ENCODE peak calls at places on chromosomes 2 and 18, in seven cellular contexts. X is HepG2, J is GM12891, M is H1, N is K562, W is SK-N-SH, Z is GM12878. P is an unnamed sample.

GRCh38 chr18:23719634-23720201 is 30.5 kb downstream of the LAMA3 start:
- DNase-seq in X (peak), J (no peak), M (no peak), N (peak), W (no peak), Z (no peak), P (no peak)

GRCh38 chr18:58527116-58528010 is 101.5 kb downstream of the ALPK2 start:
- DNase-seq in X (peak), J (no peak), M (no peak), N (no peak), W (no peak), Z (no peak), P (no peak)

GRCh38 chr18:52536039-52536438 is 196.0 kb downstream of the DCC start:
- DNase-seq in X (no peak), J (no peak), M (no peak), N (no peak), W (no peak), Z (no peak), P (no peak)

GRCh38 chr2:120346034-120346666 is at the start of gene INHBB:
- DNase-seq in X (no peak), J (no peak), M (no peak), N (no peak), W (peak), Z (no peak), P (no peak)

GRCh38 chr18:4510709-4511108 is 55.6 kb upstream of the DLGAP1 start:
- DNase-seq in X (no peak), J (no peak), M (no peak), N (no peak), W (peak), Z (no peak), P (no peak)

GRCh38 chr2:231115651-231116050 is 9.2 kb downstream of the HTR2B start:
- DNase-seq in X (no peak), J (no peak), M (no peak), N (no peak), W (no peak), Z (no peak), P (no peak)

GRCh38 chr2:37648316-37649011 is 23.0 kb downstream of the CDC42EP3 start:
- DNase-seq in X (no peak), J (no peak), M (no peak), N (no peak), W (no peak), Z (no peak), P (no peak)

GRCh38 chr2:112311932-112312331 is 36.5 kb downstream of the ZC3H6 start:
- DNase-seq in X (no peak), J (no peak), M (no peak), N (no peak), W (no peak), Z (no peak), P (no peak)

GRCh38 chr18:47296462-47296861 is 45.0 kb upstream of the SKOR2 start:
- DNase-seq in X (no peak), J (no peak), M (peak), N (no peak), W (no peak), Z (no peak), P (no peak)

GRCh38 chr18:55665506-55665905 is 77.5 kb upstream of the TCF4 start:
- DNase-seq in X (no peak), J (no peak), M (no peak), N (no peak), W (no peak), Z (no peak), P (no peak)

GRCh38 chr2:238854246-238854645 is 6.4 kb downstream of the TWIST2 start:
- DNase-seq in X (no peak), J (no peak), M (no peak), N (no peak), W (no peak), Z (no peak), P (no peak)

GRCh38 chr2:73037947-73038585 is 33.4 kb downstream of the SFXN5 start:
- DNase-seq in X (no peak), J (no peak), M (no peak), N (no peak), W (no peak), Z (no peak), P (no peak)

GRCh38 chr18:63505566-63506335 is 29.0 kb downstream of the SERPINB5 start:
- DNase-seq in X (peak), J (no peak), M (peak), N (peak), W (peak), Z (no peak), P (no peak)

GRCh38 chr2:189763908-189764661 is 1.5 kb upstream of the OSGEPL1 start:
- DNase-seq in X (peak), J (no peak), M (no peak), N (no peak), W (no peak), Z (no peak), P (no peak)

GRCh38 chr18:54946149-54946581 is 13.1 kb downstream of the CCDC68 start:
- DNase-seq in X (peak), J (no peak), M (no peak), N (peak), W (no peak), Z (peak), P (no peak)

GRCh38 chr2:2647156-2647555 is 316.1 kb upstream of the MYT1L start:
- DNase-seq in X (no peak), J (no peak), M (no peak), N (no peak), W (peak), Z (no peak), P (no peak)

GRCh38 chr2:128271891-128272585 is 46.6 kb downstream of the HS6ST1 start:
- DNase-seq in X (no peak), J (no peak), M (no peak), N (no peak), W (no peak), Z (no peak), P (no peak)

GRCh38 chr2:190407662-190408537 is at the start of gene MFSD6:
- DNase-seq in X (no peak), J (peak), M (peak), N (peak), W (peak), Z (no peak), P (peak)

GRCh38 chr2:106991866-106992265 is 105.9 kb upstream of the ST6GAL2 start:
- DNase-seq in X (no peak), J (no peak), M (no peak), N (no peak), W (no peak), Z (no peak), P (no peak)

GRCh38 chr2:10654069-10654468 is 35.7 kb downstream of the NOL10 start:
- DNase-seq in X (no peak), J (no peak), M (no peak), N (no peak), W (no peak), Z (no peak), P (no peak)

GRCh38 chr18:50266248-50266704 is at the start of gene CFAP53:
- DNase-seq in X (peak), J (peak), M (peak), N (no peak), W (peak), Z (peak), P (peak)

GRCh38 chr2:63861220-63861822 is 19.6 kb downstream of the UGP2 start:
- DNase-seq in X (peak), J (no peak), M (no peak), N (peak), W (peak), Z (no peak), P (no peak)

GRCh38 chr18:8186413-8186812 is 422.8 kb upstream of the RAB12 start:
- DNase-seq in X (no peak), J (no peak), M (no peak), N (no peak), W (no peak), Z (no peak), P (no peak)

GRCh38 chr2:1841903-1842791 is 97.8 kb upstream of the PXDN start:
- DNase-seq in X (no peak), J (no peak), M (no peak), N (no peak), W (no peak), Z (no peak), P (no peak)

GRCh38 chr2:142591408-142591807 is 286.1 kb upstream of the KYNU start:
- DNase-seq in X (no peak), J (no peak), M (no peak), N (no peak), W (no peak), Z (no peak), P (no peak)

GRCh38 chr2:36371963-36372391 is 16.4 kb downstream of the CRIM1 start:
- DNase-seq in X (peak), J (no peak), M (no peak), N (no peak), W (no peak), Z (no peak), P (no peak)

GRCh38 chr2:63590621-63591408 is 2.1 kb downstream of the MDH1 start:
- DNase-seq in X (peak), J (no peak), M (no peak), N (peak), W (no peak), Z (peak), P (no peak)

GRCh38 chr18:52422985-52423601 is 83.1 kb downstream of the DCC start:
- DNase-seq in X (no peak), J (no peak), M (no peak), N (no peak), W (no peak), Z (no peak), P (no peak)

GRCh38 chr2:151569167-151569566 is 159.5 kb downstream of the RIF1 start:
- DNase-seq in X (no peak), J (no peak), M (no peak), N (peak), W (no peak), Z (no peak), P (no peak)

GRCh38 chr2:220811952-220812570 is 760.0 kb downstream of the EPHA4 start:
- DNase-seq in X (no peak), J (no peak), M (no peak), N (no peak), W (no peak), Z (no peak), P (no peak)

GRCh38 chr2:160974803-160975202 is 185.4 kb upstream of the TANK start:
- DNase-seq in X (no peak), J (no peak), M (no peak), N (no peak), W (no peak), Z (no peak), P (no peak)

GRCh38 chr2:233437439-233437955 is 83.2 kb downstream of the DGKD start:
- DNase-seq in X (no peak), J (no peak), M (no peak), N (no peak), W (no peak), Z (no peak), P (no peak)

GRCh38 chr2:75007819-75008218 is 49.4 kb downstream of the POLE4 start:
- DNase-seq in X (no peak), J (no peak), M (no peak), N (no peak), W (no peak), Z (no peak), P (no peak)

GRCh38 chr2:165055081-165055879 is 100.0 kb upstream of the SLC38A11 start:
- DNase-seq in X (no peak), J (no peak), M (no peak), N (no peak), W (peak), Z (no peak), P (no peak)

GRCh38 chr2:239362497-239362896 is 38.3 kb downstream of the HDAC4 start:
- DNase-seq in X (no peak), J (no peak), M (no peak), N (no peak), W (no peak), Z (no peak), P (no peak)

GRCh38 chr2:106703161-106703560 is 182.8 kb downstream of the ST6GAL2 start:
- DNase-seq in X (no peak), J (no peak), M (no peak), N (no peak), W (no peak), Z (no peak), P (no peak)

GRCh38 chr2:178142274-178143065 is 30.2 kb downstream of the RBM45 start:
- DNase-seq in X (no peak), J (no peak), M (no peak), N (no peak), W (no peak), Z (no peak), P (no peak)

DNA sequence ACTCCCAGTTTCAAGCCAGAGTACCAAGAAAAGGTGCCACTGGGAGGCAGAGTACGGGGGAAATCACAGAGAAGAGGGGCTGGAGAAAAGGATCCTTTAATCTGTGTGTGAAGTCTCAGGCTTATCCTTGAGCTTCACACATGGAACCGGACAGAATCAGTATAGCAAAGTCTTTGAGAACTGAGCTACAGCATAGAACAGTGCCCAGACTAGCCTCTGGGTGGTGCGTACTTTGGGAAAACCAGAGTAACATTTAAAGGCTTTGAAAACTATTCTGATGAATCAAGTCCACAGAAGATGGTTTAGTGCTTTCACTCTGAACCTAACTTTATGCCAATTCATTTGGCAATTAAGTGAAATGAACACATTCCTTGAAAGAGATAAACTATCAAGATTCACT is 83.1 kb downstream of the BABAM2 start:
- DNase-seq in X (no peak), J (no peak), M (no peak), N (no peak), W (no peak), Z (no peak), P (no peak)
- TF ChIP-seq TAF1 in X (no peak), J (no peak), M (no peak), N (no peak), W (no peak), Z (no peak), P (no peak)

GRCh38 chr18:79507546-79508480 is 112.1 kb downstream of the NFATC1 start:
- DNase-seq in X (no peak), J (no peak), M (no peak), N (no peak), W (no peak), Z (no peak), P (no peak)
- TF ChIP-seq TAF1 in X (no peak), J (no peak), M (no peak), N (no peak), W (no peak), Z (no peak), P (no peak)

DNA sequence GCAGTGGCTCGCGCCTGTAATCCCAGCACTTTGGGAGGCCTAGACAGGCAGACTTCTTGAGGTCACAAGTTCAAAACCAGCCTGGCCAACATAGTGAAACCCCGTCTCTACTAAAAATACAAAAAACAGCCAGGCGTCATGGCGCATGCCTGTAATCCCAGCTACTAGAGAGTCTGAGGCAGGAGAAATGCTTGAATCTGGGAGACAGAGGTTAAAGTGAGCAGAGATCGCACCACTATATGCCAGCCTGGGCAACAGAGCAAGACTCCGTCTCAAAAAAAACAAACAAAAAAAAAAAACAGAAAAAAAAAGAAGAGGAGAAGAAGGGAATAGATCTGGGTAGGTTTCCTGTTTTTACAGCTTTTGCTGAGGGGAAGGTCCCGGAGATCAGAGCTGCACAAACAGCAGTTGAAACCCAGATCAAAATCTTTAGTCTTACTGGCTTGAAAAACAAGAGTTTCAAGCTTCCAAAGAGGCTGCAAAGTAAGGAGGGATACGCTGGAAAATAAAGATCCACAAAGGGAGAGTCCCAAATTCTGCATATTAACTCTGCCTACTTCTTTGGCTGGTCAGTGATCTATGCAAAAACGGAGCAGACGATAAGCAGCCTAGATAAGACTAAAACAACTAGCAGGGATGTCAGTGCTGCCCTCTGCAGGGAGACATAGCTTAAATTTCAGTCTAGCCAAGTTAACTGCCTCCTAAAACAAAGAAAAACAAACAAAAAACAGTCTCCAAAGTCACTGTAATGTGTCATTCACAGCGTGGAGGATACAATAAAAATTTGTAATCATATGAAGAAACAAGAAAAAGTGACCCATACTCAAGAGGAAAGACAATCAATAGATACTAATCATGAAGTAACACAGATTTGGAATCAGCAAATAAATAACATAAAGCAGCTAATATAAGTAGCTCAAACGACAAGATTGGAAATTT is 74.1 kb downstream of the TLK1 start:
- DNase-seq in X (peak), J (no peak), M (no peak), N (peak), W (peak), Z (peak), P (no peak)
- TF ChIP-seq TAF1 in X (no peak), J (no peak), M (no peak), N (no peak), W (no peak), Z (no peak), P (no peak)

GRCh38 chr2:241082338-241083090 is 19.6 kb downstream of the MTERF4 start:
- DNase-seq in X (no peak), J (no peak), M (peak), N (no peak), W (no peak), Z (no peak), P (no peak)
- TF ChIP-seq TAF1 in X (no peak), J (no peak), M (no peak), N (no peak), W (no peak), Z (no peak), P (no peak)

GRCh38 chr2:69948032-69948962 is 13.1 kb downstream of the ASPRV1 start:
- DNase-seq in X (no peak), J (no peak), M (no peak), N (no peak), W (peak), Z (no peak), P (no peak)
- TF ChIP-seq TAF1 in X (no peak), J (no peak), M (no peak), N (no peak), W (no peak), Z (no peak), P (no peak)

DNA sequence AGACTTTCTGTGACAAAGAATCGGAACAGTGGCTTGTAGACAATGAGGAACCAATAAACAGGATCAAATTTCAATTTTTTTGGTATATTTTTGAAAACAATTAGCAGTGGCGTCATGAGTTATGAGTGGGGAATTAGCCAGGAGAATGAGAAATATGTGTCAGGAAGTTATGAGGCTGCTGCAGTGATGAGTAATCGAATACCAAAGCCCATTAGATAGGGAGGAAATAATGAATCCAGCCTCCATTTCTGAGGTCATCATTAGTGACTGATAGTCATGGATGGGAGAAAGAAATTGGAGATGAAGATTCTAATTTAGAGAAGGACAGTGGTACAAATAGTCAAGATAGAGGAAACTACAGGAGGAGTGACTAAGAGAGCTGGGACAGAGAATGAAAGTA is 673.1 kb upstream of the VRK2 start:
- DNase-seq in X (no peak), J (no peak), M (no peak), N (no peak), W (no peak), Z (no peak), P (no peak)
- TF ChIP-seq TAF1 in X (no peak), J (no peak), M (no peak), N (no peak), W (peak), Z (no peak), P (no peak)

GRCh38 chr2:137255990-137256389 is 490.6 kb downstream of the THSD7B start:
- DNase-seq in X (no peak), J (no peak), M (no peak), N (no peak), W (no peak), Z (no peak), P (no peak)
- TF ChIP-seq TAF1 in X (no peak), J (no peak), M (no peak), N (no peak), W (no peak), Z (no peak), P (no peak)

GRCh38 chr2:218555527-218555926 is 12.6 kb downstream of the USP37 start:
- DNase-seq in X (no peak), J (no peak), M (no peak), N (no peak), W (no peak), Z (no peak), P (no peak)
- TF ChIP-seq TAF1 in X (no peak), J (no peak), M (peak), N (no peak), W (no peak), Z (no peak), P (no peak)

P was measured in GM12892.